ENCODE peak calls at places on chromosome 20, in nine cellular contexts. C is iPS DF 19.7, O is posterior vena cava, S is nephron progenitor cell, M is NCI-H1417, Y is EH, G is NCI-H1048, H is neural crest cell, F is fibroblast of pulmonary artery. Z is an unnamed sample.

GRCh38 chr20:9506337-9506821 is 8.0 kb upstream of the LAMP5 start:
- DNase-seq in C (no peak), O (no peak), S (peak), M (no peak), Y (no peak), G (no peak), H (no peak), F (no peak), Z (no peak)

GRCh38 chr20:35463455-35464300 is 8.3 kb downstream of the CEP250 start:
- DNase-seq in C (peak), O (no peak), S (peak), M (peak), Y (peak), G (no peak), H (peak), F (peak), Z (peak)

GRCh38 chr20:63230800-63231268 is 4.9 kb upstream of the BIRC7 start:
- DNase-seq in C (no peak), O (peak), S (peak), M (peak), Y (peak), G (no peak), H (peak), F (peak), Z (no peak)

GRCh38 chr20:57536120-57536708 is 11.3 kb upstream of the CTCFL start:
- DNase-seq in C (no peak), O (no peak), S (no peak), M (no peak), Y (no peak), G (no peak), H (no peak), F (no peak), Z (no peak)

GRCh38 chr20:53276143-53276542 is 304.0 kb downstream of the TSHZ2 start:
- DNase-seq in C (no peak), O (no peak), S (no peak), M (no peak), Y (no peak), G (no peak), H (no peak), F (no peak), Z (no peak)

GRCh38 chr20:13857304-13857703 is 72.5 kb downstream of the NDUFAF5 start:
- DNase-seq in C (no peak), O (no peak), S (no peak), M (peak), Y (peak), G (no peak), H (no peak), F (no peak), Z (no peak)

GRCh38 chr20:62420846-62421715 is 6.3 kb downstream of the RBBP8NL start:
- DNase-seq in C (no peak), O (no peak), S (no peak), M (no peak), Y (no peak), G (no peak), H (no peak), F (no peak), Z (no peak)

GRCh38 chr20:38859070-38859690 is 53.7 kb downstream of the PPP1R16B start:
- DNase-seq in C (no peak), O (no peak), S (no peak), M (no peak), Y (no peak), G (no peak), H (no peak), F (no peak), Z (no peak)

GRCh38 chr20:63037669-63038268 is 31.0 kb upstream of the BHLHE23 start:
- DNase-seq in C (no peak), O (peak), S (no peak), M (no peak), Y (no peak), G (no peak), H (no peak), F (no peak), Z (no peak)

GRCh38 chr20:33848391-33848790 is 37.2 kb downstream of the CHMP4B start:
- DNase-seq in C (no peak), O (no peak), S (no peak), M (no peak), Y (no peak), G (no peak), H (no peak), F (no peak), Z (no peak)

Z was measured in NT2/D1.